ENCODE peak calls at places on chromosomes 11 and 22, in four cellular contexts. I is K562, W is uterus, H is upper lobe of right lung. Z is an unnamed sample.
A peak's percentile ranks its signal among the peaks of the same experiment; 100 is the strongest.

GRCh38 chr11:63543711-63544110 is 7.1 kb downstream of the PLAAT4 start:
- DNase-seq in I (no peak), W (no peak), H (no peak), Z (no peak)

GRCh38 chr22:27501191-27501936 is 300.2 kb downstream of the MN1 start:
- DNase-seq in I (no peak), W (no peak), H (no peak), Z (no peak)

GRCh38 chr11:111819161-111820058 is 52.0 kb downstream of the ALG9 start:
- DNase-seq in I (no peak), W (peak; percentile 41), H (no peak), Z (no peak)

GRCh38 chr11:64305691-64306562 is 603 bp downstream of the ESRRA start:
- DNase-seq in I (peak; percentile 80), W (peak; percentile 66), H (peak; percentile 91), Z (peak; percentile 70)

GRCh38 chr11:65047581-65048422 is 6.8 kb downstream of the SAC3D1 start:
- DNase-seq in I (peak; percentile 71), W (peak; percentile 45), H (no peak), Z (peak; percentile 59)

GRCh38 chr11:69369210-69369609 is 75.3 kb downstream of the MYEOV start:
- DNase-seq in I (no peak), W (no peak), H (no peak), Z (no peak)

GRCh38 chr11:66978229-66978628 is 3.1 kb downstream of the C11orf86 start:
- DNase-seq in I (no peak), W (no peak), H (no peak), Z (no peak)

GRCh38 chr22:44642096-44642644 is 59.8 kb upstream of the PRR5 start:
- DNase-seq in I (no peak), W (no peak), H (no peak), Z (no peak)

GRCh38 chr11:69088676-69089146 is 40.0 kb downstream of the TPCN2 start:
- DNase-seq in I (peak; percentile 91), W (peak; percentile 79), H (no peak), Z (peak; percentile 85)

GRCh38 chr11:89327885-89328284 is 150.2 kb downstream of the TYR start:
- DNase-seq in I (no peak), W (no peak), H (no peak), Z (no peak)

GRCh38 chr11:69218946-69219720 is 63.4 kb downstream of the SMIM38 start:
- DNase-seq in I (no peak), W (no peak), H (no peak), Z (no peak)

GRCh38 chr11:117442869-117443239 is 115.2 kb downstream of the CEP164 start:
- DNase-seq in I (no peak), W (no peak), H (peak; percentile 55), Z (no peak)

GRCh38 chr11:111736191-111736590 is 30.0 kb downstream of the PPP2R1B start:
- DNase-seq in I (no peak), W (peak; percentile 42), H (no peak), Z (no peak)

DNA sequence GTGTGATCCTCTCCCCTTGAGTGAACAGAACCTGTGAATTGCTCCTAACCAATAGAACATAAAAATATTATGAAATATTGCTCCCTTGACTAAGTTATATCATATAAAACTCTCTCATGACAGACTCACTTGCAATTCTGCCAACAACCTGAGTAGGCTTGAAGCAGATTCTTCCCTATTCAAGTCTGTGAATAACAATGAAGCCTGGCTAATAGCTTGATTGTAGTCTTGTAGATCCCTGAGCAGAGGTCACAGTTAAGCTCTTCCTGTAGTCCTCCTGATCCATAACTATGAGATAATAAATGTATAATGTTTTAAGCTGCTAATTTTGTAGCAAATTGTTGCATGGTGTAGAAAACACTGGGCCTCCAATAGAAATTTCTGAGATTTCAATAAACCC is 540.1 kb upstream of the TENM4 start:
- DNase-seq in I (no peak), W (no peak), H (no peak), Z (no peak)
- H3K27ac ChIP-seq in I (no peak overlapping the region), W (no peak overlapping the region), H (no peak overlapping the region), Z (no peak overlapping the region)

GRCh38 chr11:130535530-130535929 is 87.1 kb downstream of the ADAMTS15 start:
- DNase-seq in I (no peak), W (no peak), H (no peak), Z (no peak)

GRCh38 chr11:130531061-130531460 is 82.6 kb downstream of the ADAMTS15 start:
- DNase-seq in I (no peak), W (no peak), H (no peak), Z (no peak)

GRCh38 chr11:130534525-130534924 is 86.1 kb downstream of the ADAMTS15 start:
- DNase-seq in I (no peak), W (no peak), H (no peak), Z (no peak)

GRCh38 chr11:130533871-130534270 is 85.4 kb downstream of the ADAMTS15 start:
- DNase-seq in I (no peak), W (no peak), H (no peak), Z (no peak)

GRCh38 chr11:130533113-130533803 is 84.8 kb downstream of the ADAMTS15 start:
- DNase-seq in I (no peak), W (no peak), H (no peak), Z (no peak)
- H3K27ac ChIP-seq in I (no peak overlapping the region), W (no peak overlapping the region), H (no peak overlapping the region), Z (no peak overlapping the region)

GRCh38 chr11:1746956-1747752 is 3.2 kb downstream of the IFITM10 start:
- DNase-seq in I (no peak), W (no peak), H (peak; percentile 61), Z (no peak)
- H3K27ac ChIP-seq in I (no peak overlapping the region), W (no peak overlapping the region), H (no peak overlapping the region), Z (no peak overlapping the region)

DNA sequence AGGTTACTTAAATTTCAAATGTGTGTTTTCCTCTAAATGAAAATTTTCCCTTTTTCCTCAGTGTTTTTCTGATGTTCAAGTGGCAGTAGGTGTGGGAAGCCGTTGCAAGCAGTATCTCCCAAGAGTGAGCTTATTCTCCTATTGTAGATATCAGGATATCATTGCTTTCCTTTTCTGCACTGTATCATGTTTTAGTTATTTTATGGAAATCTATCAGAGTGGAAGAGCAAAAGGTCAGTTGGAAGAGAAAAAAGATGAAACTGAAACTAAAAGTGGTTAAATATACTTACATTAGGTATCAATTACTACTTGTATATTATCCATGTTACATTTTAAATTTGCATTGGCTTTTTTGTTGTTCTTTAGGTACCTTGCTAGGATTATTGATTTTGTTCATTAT is 57.0 kb downstream of the PDE3B start:
- DNase-seq in I (no peak), W (no peak), H (no peak), Z (no peak)
- H3K27ac ChIP-seq in I (no peak overlapping the region), W (no peak overlapping the region), H (no peak overlapping the region), Z (no peak overlapping the region)

GRCh38 chr11:125515102-125515439 is 19.0 kb upstream of the FEZ1 start:
- DNase-seq in I (no peak), W (no peak), H (no peak), Z (no peak)

GRCh38 chr11:125514336-125515101 is 18.5 kb upstream of the FEZ1 start:
- DNase-seq in I (no peak), W (no peak), H (no peak), Z (no peak)

GRCh38 chr11:125517116-125517804 is 21.2 kb upstream of the FEZ1 start:
- DNase-seq in I (peak; percentile 47), W (peak; percentile 22), H (no peak), Z (no peak)

GRCh38 chr11:125513705-125514265 is 17.7 kb upstream of the FEZ1 start:
- DNase-seq in I (no peak), W (no peak), H (no peak), Z (no peak)

DNA sequence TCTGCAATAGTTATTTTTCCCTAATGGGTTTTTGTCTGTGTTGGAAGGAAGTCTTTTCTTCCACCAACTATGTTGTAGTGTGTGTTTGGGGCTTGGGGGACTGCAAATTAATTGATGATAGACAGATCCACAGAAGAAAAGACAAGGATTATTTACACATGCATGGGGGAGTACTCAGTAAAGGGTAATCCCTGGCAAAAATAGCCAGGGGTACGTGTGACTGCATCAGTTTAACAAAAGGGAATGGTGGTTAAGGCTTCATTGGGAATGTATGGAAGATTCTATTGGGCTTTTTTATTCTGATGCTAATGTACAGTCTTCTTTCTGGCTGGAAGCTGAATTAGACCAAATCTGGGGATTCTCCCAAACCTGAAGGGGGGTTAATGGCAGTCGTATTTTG is 20.2 kb upstream of the FEZ1 start:
- DNase-seq in I (no peak), W (no peak), H (no peak), Z (no peak)
- H3K27ac ChIP-seq in I (no peak overlapping the region), W (no peak overlapping the region), H (no peak overlapping the region), Z (no peak overlapping the region)

DNA sequence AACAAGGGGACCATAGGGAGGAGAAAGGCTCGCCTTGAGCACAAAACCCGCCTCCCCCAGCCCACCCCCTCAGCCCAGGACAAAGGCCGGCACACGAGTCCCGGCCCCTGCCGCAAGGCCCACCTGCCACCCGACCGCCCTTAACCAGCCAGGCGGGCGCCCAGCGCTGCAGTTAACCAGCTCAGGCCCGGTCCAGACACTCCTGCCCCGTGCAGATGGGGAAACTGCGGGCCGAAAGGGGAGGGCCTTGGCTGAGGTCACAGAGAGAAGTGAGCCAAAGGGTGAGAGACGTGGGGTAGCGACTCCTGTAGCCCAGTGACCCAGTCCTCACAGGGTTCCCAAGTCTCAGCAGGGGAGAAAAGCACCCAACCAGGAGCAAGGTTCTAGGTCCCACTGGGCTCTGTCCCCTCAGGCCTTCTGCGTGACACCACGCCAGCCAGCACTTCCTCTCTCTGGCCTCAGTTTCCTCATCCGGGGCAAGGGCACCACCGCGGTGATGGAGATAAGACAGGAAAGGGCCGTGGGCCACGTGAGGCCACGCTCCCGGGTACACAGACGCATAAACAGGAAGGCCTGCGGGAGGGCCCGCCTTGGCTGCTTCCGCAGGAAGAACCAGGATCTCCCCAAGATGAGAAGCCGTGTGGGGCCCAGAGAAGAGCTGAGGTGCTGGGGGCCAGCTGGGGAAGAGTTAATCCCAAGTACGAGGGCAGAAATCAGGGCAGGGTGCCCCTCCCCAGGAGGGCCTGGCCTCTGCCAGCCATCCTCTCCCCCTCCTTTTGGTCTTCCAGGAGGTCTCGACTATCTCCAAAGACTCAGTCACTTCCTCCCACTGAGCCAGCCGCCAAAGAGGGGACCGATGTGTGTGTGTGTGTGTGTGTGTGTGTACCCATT is 1.8 kb downstream of the MFNG start:
- DNase-seq in I (no peak), W (peak; percentile 43), H (peak; percentile 91), Z (peak; percentile 82)
- H3K27ac ChIP-seq in I (no peak overlapping the region), W (peak overlapping the region; percentile 42), H (peak overlapping the region; percentile 90), Z (peak overlapping the region; percentile 74)

Z was measured in right atrium auricular region.